ENCODE peak calls at places on chromosomes 3 and 15, in seven cellular contexts. E is H1, F is IMR-90, X is K562, D is HepG2, U is H9, I is SK-N-SH. W is an unnamed sample.

GRCh38 chr3:193816028-193816395 is 223.0 kb downstream of the OPA1 start:
- DNase-seq in U (no peak), F (no peak), D (no peak), I (no peak), X (no peak), E (peak; percentile 20), W (no peak)

GRCh38 chr3:55937301-55937700 is 450.2 kb upstream of the WNT5A start:
- DNase-seq in U (no peak), F (no peak), I (no peak), D (no peak), E (no peak), X (no peak), W (no peak)

GRCh38 chr3:147838650-147839049 is 429.5 kb downstream of the ZIC1 start:
- DNase-seq in E (no peak), F (peak; percentile 24), D (no peak), U (no peak), I (no peak), X (no peak), W (peak; percentile 18)

GRCh38 chr3:12345584-12346494 is 57.0 kb downstream of the PPARG start:
- DNase-seq in I (no peak), D (no peak), F (no peak), U (no peak), E (no peak), X (no peak), W (peak; percentile 10)

GRCh38 chr15:42087460-42087859 is 6.9 kb downstream of the PLA2G4D start:
- DNase-seq in X (no peak), D (no peak), F (no peak), E (peak; percentile 40), I (no peak), U (peak; percentile 25), W (no peak)

GRCh38 chr3:119562307-119562961 is 3.0 kb upstream of the CD80 start:
- DNase-seq in E (no peak), I (no peak), U (no peak), D (no peak), X (no peak), F (no peak), W (no peak)

GRCh38 chr3:150315711-150316110 is 92.4 kb upstream of the TSC22D2 start:
- DNase-seq in E (no peak), I (no peak), U (no peak), X (no peak), D (no peak), F (no peak), W (no peak)

GRCh38 chr3:154349223-154349622 is 24.9 kb upstream of the DHX36 start:
- DNase-seq in X (no peak), F (no peak), I (no peak), U (no peak), D (no peak), E (no peak), W (no peak)

GRCh38 chr15:31256385-31257265 is 70.0 kb upstream of the KLF13 start:
- DNase-seq in D (no peak), E (no peak), F (no peak), U (no peak), X (no peak), I (no peak), W (no peak)

GRCh38 chr15:101250931-101251829 is 668 bp downstream of the CHSY1 start:
- DNase-seq in I (peak; percentile 68), F (no peak), U (no peak), E (no peak), D (no peak), X (peak; percentile 69), W (peak; percentile 42)

GRCh38 chr3:50237133-50237651 is 1.2 kb downstream of the GNAI2 start:
- DNase-seq in E (peak; percentile 60), D (no peak), X (peak; percentile 27), I (peak; percentile 56), U (no peak), F (no peak), W (peak; percentile 41)

GRCh38 chr3:10771486-10772225 is 44.4 kb upstream of the SLC6A11 start:
- DNase-seq in D (no peak), E (peak; percentile 11), F (no peak), U (no peak), X (no peak), I (no peak), W (peak; percentile 92)

GRCh38 chr3:144162042-144162441 is 190.4 kb downstream of the DIPK2A start:
- DNase-seq in F (peak; percentile 89), E (no peak), X (no peak), U (no peak), I (no peak), D (peak; percentile 75), W (peak; percentile 72)

GRCh38 chr3:183664913-183665381 is 29.5 kb downstream of the KLHL24 start:
- DNase-seq in D (no peak), I (no peak), X (no peak), F (peak; percentile 96), E (no peak), U (no peak), W (peak; percentile 90)

GRCh38 chr3:195717852-195718476 is 2.8 kb upstream of the MUC20 start:
- DNase-seq in I (no peak), E (no peak), D (no peak), X (no peak), F (no peak), U (no peak), W (no peak)

GRCh38 chr3:99108508-99108907 is 207.0 kb upstream of the DCBLD2 start:
- DNase-seq in X (no peak), F (peak; percentile 99), I (no peak), D (no peak), E (no peak), U (no peak), W (peak; percentile 99)

GRCh38 chr3:78823434-78823833 is 944.4 kb downstream of the ROBO1 start:
- DNase-seq in E (no peak), I (no peak), X (no peak), D (no peak), F (no peak), U (no peak), W (no peak)

GRCh38 chr3:138066383-138066782 is 49.0 kb downstream of the DZIP1L start:
- DNase-seq in E (no peak), I (no peak), U (no peak), D (no peak), F (no peak), X (no peak), W (no peak)

GRCh38 chr15:29270169-29270955 is 740 bp upstream of the NSMCE3 start:
- DNase-seq in F (peak; percentile 73), I (peak; percentile 22), E (no peak), U (no peak), X (no peak), D (no peak), W (peak; percentile 28)

GRCh38 chr3:187291512-187292132 is at the start of gene MASP1:
- DNase-seq in D (peak; percentile 12), I (no peak), F (peak; percentile 38), X (no peak), U (peak; percentile 50), E (no peak), W (no peak)

DNA sequence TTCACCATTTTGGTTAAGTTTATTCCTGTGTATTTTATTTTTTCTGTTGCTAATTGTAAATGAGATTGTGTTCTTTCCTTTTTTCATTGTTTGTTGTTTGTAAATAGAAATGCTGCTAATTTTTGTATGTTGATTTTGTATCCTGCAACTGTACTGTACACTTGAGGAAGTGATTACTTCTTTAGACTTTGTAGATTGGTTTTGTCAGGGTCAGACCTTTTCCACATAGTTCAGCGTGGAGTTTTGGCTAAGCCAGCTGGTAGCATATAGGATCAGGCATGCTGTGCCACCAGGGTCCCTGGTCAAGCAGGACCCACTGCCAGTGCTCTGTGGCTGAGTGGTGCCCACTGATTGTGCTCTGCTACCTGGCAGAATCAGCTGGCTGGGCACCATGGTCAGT is 80.1 kb downstream of the CD200 start:
- DNase-seq in F (no peak), D (no peak), E (no peak), X (no peak), I (no peak), U (no peak), W (no peak)
- H3K27me3 ChIP-seq in F (no peaks in the 10 kb centered on the region), D (peaks cover 3% of the 10 kb centered on the region), E (no peaks in the 10 kb centered on the region), X (no peaks in the 10 kb centered on the region), I (no peaks in the 10 kb centered on the region), U (no peaks in the 10 kb centered on the region), W (no peaks in the 10 kb centered on the region)

GRCh38 chr3:58299839-58300516 is 6.1 kb upstream of the RPP14 start:
- DNase-seq in I (peak; percentile 47), D (peak; percentile 25), U (no peak), F (peak; percentile 73), E (peak; percentile 53), X (no peak), W (peak; percentile 14)
- H3K9ac ChIP-seq in I (no peak overlapping the region), D (no peak overlapping the region), U (no peak overlapping the region), F (no peak overlapping the region), E (no peak overlapping the region), X (no peak overlapping the region), W (no peak overlapping the region)

DNA sequence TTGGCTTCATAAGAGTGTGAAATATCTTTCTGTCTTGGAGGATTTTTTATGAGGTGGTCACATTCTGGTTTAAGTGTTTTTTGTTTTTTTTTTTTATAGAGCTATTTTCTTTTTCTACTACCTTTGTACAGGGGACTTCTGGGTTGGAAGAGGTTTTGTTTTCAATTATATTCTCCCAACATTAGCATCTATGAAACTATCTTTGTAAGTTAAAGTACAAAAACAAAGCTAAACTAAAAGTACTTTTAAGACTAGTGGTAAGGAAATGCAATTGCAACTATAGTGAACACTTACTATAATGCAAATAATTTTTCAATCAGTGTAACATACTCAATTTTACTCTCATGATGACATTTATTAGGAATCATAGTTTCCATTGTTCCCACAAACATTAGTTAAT is 688.2 kb downstream of the SI start:
- DNase-seq in D (no peak), U (no peak), F (no peak), E (no peak), X (no peak), I (no peak), W (no peak)
- TF ChIP-seq CTCF in D (no peak), U (peak; percentile 51), F (no peak), E (no peak), X (no peak), I (peak; percentile 45), W (peak; percentile 17)

GRCh38 chr3:62372621-62373041 is 719 bp downstream of the FEZF2 start:
- DNase-seq in X (no peak), D (no peak), U (peak; percentile 53), I (peak; percentile 44), E (no peak), F (no peak), W (no peak)

GRCh38 chr3:62373714-62374333 is 474 bp upstream of the FEZF2 start:
- DNase-seq in U (peak; percentile 31), D (no peak), E (peak; percentile 62), I (peak; percentile 36), X (no peak), F (no peak), W (no peak)

GRCh38 chr3:62375655-62376054 is 2.3 kb upstream of the FEZF2 start:
- DNase-seq in U (peak; percentile 36), F (no peak), X (no peak), E (no peak), I (no peak), D (no peak), W (no peak)

GRCh38 chr3:62373215-62373614 is at the start of gene FEZF2:
- DNase-seq in D (no peak), U (peak; percentile 65), I (peak; percentile 39), F (no peak), E (peak; percentile 77), X (no peak), W (no peak)

DNA sequence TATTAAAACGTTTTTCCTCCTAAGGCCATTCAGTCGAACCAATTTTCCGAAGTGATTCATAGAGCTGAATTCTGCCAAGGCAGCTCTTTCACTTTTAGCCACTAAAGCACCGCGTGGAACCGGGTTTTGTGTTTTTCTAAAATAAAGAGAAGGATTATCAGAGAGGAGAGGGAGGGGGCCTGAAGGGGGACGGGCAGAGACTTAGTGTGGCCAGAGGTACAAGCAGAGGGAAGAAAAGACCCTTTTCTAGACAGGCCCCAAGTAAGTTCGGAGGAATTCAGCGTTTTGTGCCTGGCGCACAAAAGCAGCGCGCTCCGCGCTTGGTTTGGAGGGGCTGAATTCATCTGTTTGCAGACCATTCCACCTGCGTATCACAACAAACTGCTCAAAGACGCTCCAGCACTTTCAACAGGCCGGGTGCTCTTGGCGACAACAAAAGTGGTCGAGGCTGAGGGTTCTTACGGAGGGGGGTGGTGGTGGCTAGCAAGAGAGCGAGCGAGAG is 1.1 kb upstream of the FEZF2 start:
- DNase-seq in F (peak; percentile 6), D (no peak), X (no peak), U (peak; percentile 54), E (no peak), I (peak; percentile 27), W (peak; percentile 24)
- H3K27me3 ChIP-seq in F (peaks cover 92% of the 10 kb centered on the region), D (peaks cover 71% of the 10 kb centered on the region), X (peaks cover 52% of the 10 kb centered on the region), U (peaks cover 97% of the 10 kb centered on the region), E (peaks cover 100% of the 10 kb centered on the region), I (peaks cover 90% of the 10 kb centered on the region), W (peaks cover 93% of the 10 kb centered on the region)

W was measured in mammary epithelial cell.